ENCODE peak calls at places on chromosomes 13 and 19, in eight cellular contexts. I, U, D, G, B, C, N and K are unnamed samples.

GRCh38 chr13:27958928-27959539 is 10.1 kb downstream of the CDX2 start:
- DNase-seq in I (peak; percentile 62), U (no peak), D (no peak), G (no peak), B (no peak), C (no peak), N (no peak), K (no peak)

GRCh38 chr19:49690656-49691242 is at the start of gene CPT1C:
- DNase-seq in I (peak; percentile 95), U (peak; percentile 79), D (peak; percentile 70), G (peak; percentile 56), B (peak; percentile 81), C (peak; percentile 84), N (peak; percentile 82), K (peak; percentile 82)

GRCh38 chr13:112118451-112119064 is 51.6 kb downstream of the SOX1 start:
- DNase-seq in I (no peak), U (no peak), D (no peak), G (no peak), B (no peak), C (no peak), N (no peak), K (no peak)

GRCh38 chr19:17406039-17406886 is 833 bp upstream of the BST2 start:
- DNase-seq in I (no peak), U (no peak), D (no peak), G (no peak), B (peak; percentile 73), C (no peak), N (no peak), K (no peak)

GRCh38 chr13:80828759-80829158 is 487.8 kb upstream of the SPRY2 start:
- DNase-seq in I (no peak), U (no peak), D (no peak), G (no peak), B (no peak), C (no peak), N (no peak), K (no peak)

GRCh38 chr13:49063526-49063925 is 87.8 kb downstream of the FNDC3A start:
- DNase-seq in I (no peak), U (no peak), D (no peak), G (no peak), B (no peak), C (no peak), N (no peak), K (no peak)

GRCh38 chr13:98457053-98457452 is 119.9 kb downstream of the STK24 start:
- DNase-seq in I (no peak), U (no peak), D (no peak), G (no peak), B (no peak), C (no peak), N (no peak), K (no peak)

GRCh38 chr19:36032251-36033104 is at the start of gene CLIP3:
- DNase-seq in I (peak; percentile 90), U (peak; percentile 62), D (peak; percentile 34), G (no peak), B (peak; percentile 85), C (peak; percentile 72), N (peak; percentile 83), K (peak; percentile 78)

GRCh38 chr19:34173145-34173956 is 1.0 kb downstream of the LSM14A start:
- DNase-seq in I (peak; percentile 87), U (peak; percentile 27), D (peak; percentile 21), G (peak; percentile 80), B (peak; percentile 44), C (peak; percentile 43), N (peak; percentile 29), K (peak; percentile 51)

GRCh38 chr19:13819242-13819641 is 24.0 kb downstream of the ZSWIM4 start:
- DNase-seq in I (no peak), U (no peak), D (no peak), G (no peak), B (no peak), C (no peak), N (no peak), K (no peak)

GRCh38 chr13:50800091-50800739 is 43.3 kb downstream of the DLEU7 start:
- DNase-seq in I (no peak), U (no peak), D (no peak), G (no peak), B (no peak), C (no peak), N (no peak), K (no peak)

GRCh38 chr19:1266116-1266817 is 2.9 kb upstream of the CIRBP start:
- DNase-seq in I (peak; percentile 96), U (peak; percentile 78), D (no peak), G (peak; percentile 69), B (peak; percentile 87), C (peak; percentile 91), N (peak; percentile 85), K (peak; percentile 84)

DNA sequence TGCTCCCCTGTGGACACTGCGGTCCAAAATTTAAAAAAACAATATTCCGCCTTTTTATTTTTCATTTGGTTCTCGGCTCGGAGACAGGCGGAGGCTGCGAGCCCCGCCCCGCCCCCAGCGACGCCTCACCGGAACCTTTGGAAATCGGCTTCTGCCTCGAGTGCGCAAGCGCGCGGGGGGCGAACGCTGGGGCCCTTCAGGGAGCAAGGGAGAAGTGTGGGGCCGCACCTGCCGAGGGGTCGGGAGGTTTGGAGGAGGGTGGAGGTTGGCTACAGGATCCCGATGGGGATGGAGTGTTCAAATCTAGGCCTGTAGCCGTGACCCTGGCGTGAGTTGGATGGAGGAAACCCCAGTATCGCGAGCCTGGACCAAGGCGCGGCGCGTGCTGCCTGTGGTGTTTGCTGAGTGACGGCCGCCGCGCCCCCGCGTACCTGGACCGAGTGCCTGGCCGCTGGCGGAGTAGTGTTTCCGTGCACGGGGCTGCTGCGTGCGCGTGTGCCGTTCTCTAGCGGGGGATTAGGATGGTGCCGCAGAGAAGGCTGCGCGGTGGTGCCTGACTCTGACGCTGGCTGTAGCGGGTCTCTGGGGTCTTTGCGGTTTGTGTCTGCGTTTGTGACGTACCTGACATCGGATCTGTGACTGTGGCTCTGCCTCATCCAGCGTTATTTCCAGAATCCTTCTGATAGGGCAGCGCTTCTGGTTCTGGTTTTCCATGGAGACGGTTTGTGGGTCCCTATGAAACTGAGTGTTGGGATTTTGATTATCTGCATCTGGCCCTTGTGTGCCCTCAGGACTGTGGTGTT is 625 bp upstream of the ZFP30 start:
- DNase-seq in I (peak; percentile 96), U (peak; percentile 68), D (peak; percentile 61), G (peak; percentile 91), B (peak; percentile 73), C (peak; percentile 90), N (peak; percentile 83), K (peak; percentile 88)
- TF ChIP-seq POLR2A in I (no peak), U (no peak), D (no peak), G (no peak), B (peak; percentile 35), C (peak; percentile 24), N (no peak), K (no peak)

GRCh38 chr13:42878721-42879120 is 97.3 kb downstream of the FAM216B start:
- DNase-seq in I (no peak), U (no peak), D (no peak), G (no peak), B (no peak), C (no peak), N (no peak), K (no peak)
- TF ChIP-seq POLR2A in I (no peak), U (no peak), D (no peak), G (no peak), B (no peak), C (no peak), N (no peak), K (no peak)

GRCh38 chr19:15195381-15195964 is 5.3 kb downstream of the NOTCH3 start:
- DNase-seq in I (peak; percentile 92), U (peak; percentile 61), D (no peak), G (peak; percentile 72), B (peak; percentile 86), C (peak; percentile 74), N (no peak), K (no peak)

GRCh38 chr19:15194938-15195337 is 5.9 kb downstream of the NOTCH3 start:
- DNase-seq in I (no peak), U (peak; percentile 59), D (no peak), G (no peak), B (peak; percentile 42), C (peak; percentile 45), N (no peak), K (no peak)

GRCh38 chr19:15197275-15198005 is 3.4 kb downstream of the NOTCH3 start:
- DNase-seq in I (no peak), U (peak; percentile 18), D (no peak), G (no peak), B (no peak), C (no peak), N (no peak), K (no peak)

GRCh38 chr19:15196683-15197005 is 4.2 kb downstream of the NOTCH3 start:
- DNase-seq in I (no peak), U (no peak), D (no peak), G (no peak), B (no peak), C (no peak), N (no peak), K (no peak)

GRCh38 chr19:15195987-15196682 is 4.7 kb downstream of the NOTCH3 start:
- DNase-seq in I (peak; percentile 93), U (no peak), D (no peak), G (peak; percentile 93), B (no peak), C (no peak), N (no peak), K (peak; percentile 50)
- TF ChIP-seq POLR2A in I (no peak), U (no peak), D (no peak), G (no peak), B (no peak), C (no peak), N (no peak), K (no peak)

DNA sequence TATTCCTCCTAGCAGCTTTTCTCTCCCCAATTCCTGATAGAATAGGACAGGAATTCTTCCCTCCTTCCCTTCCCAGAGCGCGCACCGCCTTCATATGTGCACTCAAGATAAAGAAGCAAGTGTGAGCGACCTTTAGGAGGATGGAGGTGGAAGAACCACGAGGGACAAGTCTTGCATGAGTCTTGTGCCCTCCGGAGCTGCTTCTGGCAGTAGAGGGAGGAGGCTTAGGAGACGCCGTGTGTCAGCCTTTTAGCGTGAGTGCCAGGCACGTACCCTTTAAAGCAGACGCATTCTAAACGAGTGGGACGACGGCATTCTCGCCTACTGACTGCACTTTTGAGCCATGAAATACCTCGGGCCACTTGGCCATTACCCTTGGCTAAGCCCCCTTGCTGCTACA is 95.4 kb upstream of the RAP2A start:
- DNase-seq in I (no peak), U (no peak), D (no peak), G (no peak), B (no peak), C (no peak), N (no peak), K (no peak)
- TF ChIP-seq POLR2A in I (no peak), U (no peak), D (no peak), G (no peak), B (no peak), C (no peak), N (no peak), K (no peak)

DNA sequence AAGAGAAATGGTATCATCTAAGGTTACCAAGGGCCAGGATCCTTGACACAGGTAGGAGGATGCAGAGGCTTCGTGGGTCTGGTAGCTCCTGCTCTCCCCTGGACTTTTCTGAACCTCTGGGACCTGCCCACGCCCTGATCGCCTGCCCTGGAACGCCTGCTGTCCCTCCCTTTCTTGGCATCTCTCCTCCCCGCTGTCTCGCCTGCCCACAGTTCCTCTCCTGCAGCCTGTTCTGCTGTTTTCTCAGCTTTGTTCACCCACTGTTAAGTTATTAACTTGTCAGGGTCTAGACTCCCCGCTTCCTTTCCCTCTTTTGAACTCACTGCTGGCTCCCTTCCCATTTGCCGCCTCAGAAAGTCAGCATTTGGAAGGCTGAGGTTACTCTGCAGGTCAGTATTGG is 19.8 kb downstream of the SERP2 start:
- DNase-seq in I (no peak), U (no peak), D (no peak), G (peak; percentile 79), B (no peak), C (no peak), N (no peak), K (peak; percentile 81)
- TF ChIP-seq POLR2A in I (no peak), U (no peak), D (no peak), G (no peak), B (no peak), C (no peak), N (no peak), K (no peak)